ENCODE peak calls at places on chromosomes 5 and 9, in eight cellular contexts. K, Q, L, X, T, E, A and D are unnamed samples.

GRCh38 chr9:10248890-10249289 is 363.9 kb downstream of the PTPRD start:
- DNase-seq in K (no peak), Q (no peak), L (no peak), X (no peak), T (no peak), E (no peak), A (no peak), D (no peak)

GRCh38 chr5:158153508-158153907 is 294.6 kb upstream of the CLINT1 start:
- DNase-seq in K (no peak), Q (no peak), L (no peak), X (no peak), T (no peak), E (peak), A (no peak), D (no peak)

GRCh38 chr5:10627185-10628115 is 63.6 kb downstream of the ANKRD33B start:
- DNase-seq in K (peak), Q (peak), L (peak), X (peak), T (peak), E (peak), A (peak), D (peak)

GRCh38 chr5:107952450-107952849 is 281.7 kb upstream of the EFNA5 start:
- DNase-seq in K (no peak), Q (no peak), L (no peak), X (no peak), T (no peak), E (peak), A (no peak), D (no peak)

GRCh38 chr5:32004404-32004803 is 169.7 kb downstream of the GOLPH3 start:
- DNase-seq in K (no peak), Q (no peak), L (no peak), X (no peak), T (peak), E (no peak), A (no peak), D (no peak)

GRCh38 chr5:79236970-79237734 is 1.2 kb downstream of the JMY start:
- DNase-seq in K (peak), Q (peak), L (no peak), X (peak), T (peak), E (peak), A (peak), D (peak)

GRCh38 chr5:145362261-145362660 is 472.9 kb downstream of the PRELID2 start:
- DNase-seq in K (no peak), Q (no peak), L (no peak), X (no peak), T (no peak), E (no peak), A (peak), D (no peak)

GRCh38 chr5:96072138-96072790 is 110.6 kb upstream of the ELL2 start:
- DNase-seq in K (no peak), Q (no peak), L (no peak), X (no peak), T (no peak), E (no peak), A (no peak), D (no peak)

GRCh38 chr5:148145916-148146315 is 22.4 kb upstream of the SPINK14 start:
- DNase-seq in K (no peak), Q (no peak), L (no peak), X (no peak), T (peak), E (peak), A (peak), D (no peak)

GRCh38 chr5:133051117-133051546 is 681 bp upstream of the HSPA4 start:
- DNase-seq in K (no peak), Q (peak), L (peak), X (no peak), T (no peak), E (no peak), A (no peak), D (no peak)